ENCODE peak calls at places on chromosomes 3 and 15, in six cellular contexts. Z, V, Q, K, P and G are unnamed samples.

GRCh38 chr3:41369838-41370237 is 170.5 kb downstream of the CTNNB1 start:
- DNase-seq in Q (no peak), V (no peak), K (no peak), Z (no peak), P (no peak), G (no peak)

GRCh38 chr3:140388525-140388924 is 289.3 kb upstream of the TRIM42 start:
- DNase-seq in V (no peak), Q (no peak), P (no peak), Z (no peak), K (no peak), G (no peak)

GRCh38 chr3:27185231-27185989 is 183.8 kb downstream of the NEK10 start:
- DNase-seq in V (no peak), Q (no peak), P (no peak), K (no peak), Z (no peak), G (no peak)

GRCh38 chr15:74233373-74233772 is 2.8 kb upstream of the CCDC33 start:
- DNase-seq in Q (no peak), P (no peak), V (no peak), K (no peak), Z (no peak), G (no peak)

GRCh38 chr3:197003461-197004385 is 25.9 kb downstream of the MELTF start:
- DNase-seq in K (no peak), Q (peak; percentile 55), V (no peak), Z (no peak), P (peak; percentile 50), G (no peak)

GRCh38 chr3:184771748-184772147 is 40.2 kb upstream of the VPS8 start:
- DNase-seq in V (no peak), Z (no peak), K (no peak), P (no peak), Q (no peak), G (no peak)

GRCh38 chr15:42749266-42749665 is 12.3 kb upstream of the CDAN1 start:
- DNase-seq in V (no peak), Z (no peak), K (no peak), Q (no peak), P (no peak), G (no peak)

GRCh38 chr15:47523669-47524068 is 193.6 kb upstream of the SEMA6D start:
- DNase-seq in P (no peak), V (no peak), Z (no peak), K (no peak), Q (no peak), G (no peak)

GRCh38 chr3:150138824-150139223 is 168.1 kb upstream of the PFN2 start:
- DNase-seq in K (no peak), V (no peak), P (no peak), Z (no peak), Q (no peak), G (no peak)

GRCh38 chr3:65888980-65889706 is 149.6 kb downstream of the MAGI1 start:
- DNase-seq in K (no peak), P (no peak), V (no peak), Z (no peak), Q (no peak), G (no peak)

GRCh38 chr15:62665449-62665848 is 377.1 kb upstream of the TPM1 start:
- DNase-seq in P (no peak), Z (no peak), V (no peak), Q (no peak), K (no peak), G (no peak)

GRCh38 chr3:85837402-85837801 is 878.6 kb downstream of the CADM2 start:
- DNase-seq in K (no peak), P (no peak), V (no peak), Z (no peak), Q (no peak), G (no peak)

GRCh38 chr15:78778422-78778821 is 32.8 kb downstream of the ADAMTS7 start:
- DNase-seq in V (no peak), Q (no peak), Z (no peak), P (no peak), K (no peak), G (no peak)

GRCh38 chr3:195546130-195546560 is 3.0 kb upstream of the PPP1R2 start:
- DNase-seq in P (peak; percentile 57), K (peak; percentile 65), Q (no peak), Z (peak; percentile 62), V (no peak), G (peak; percentile 33)

GRCh38 chr3:43215684-43216336 is 70.5 kb upstream of the SNRK start:
- DNase-seq in P (no peak), Z (no peak), Q (no peak), K (no peak), V (no peak), G (no peak)
- TF ChIP-seq CTCF in P (no peak), Z (no peak), Q (no peak), K (no peak), V (no peak), G (no peak)

GRCh38 chr3:46694520-46694919 is 1.0 kb upstream of the ALS2CL start:
- DNase-seq in K (no peak), P (no peak), Z (no peak), V (no peak), Q (no peak), G (no peak)

GRCh38 chr3:46695177-46695961 is 1.9 kb upstream of the ALS2CL start:
- DNase-seq in V (peak; percentile 20), Z (peak; percentile 72), P (peak; percentile 47), Q (no peak), K (peak; percentile 64), G (peak; percentile 34)

GRCh38 chr3:46693897-46694235 is 387 bp upstream of the ALS2CL start:
- DNase-seq in Q (no peak), V (no peak), Z (no peak), K (no peak), P (no peak), G (no peak)

GRCh38 chr3:46693038-46693896 is at the start of gene ALS2CL:
- DNase-seq in V (peak; percentile 45), K (no peak), P (peak; percentile 81), Z (peak; percentile 39), Q (no peak), G (peak; percentile 27)

DNA sequence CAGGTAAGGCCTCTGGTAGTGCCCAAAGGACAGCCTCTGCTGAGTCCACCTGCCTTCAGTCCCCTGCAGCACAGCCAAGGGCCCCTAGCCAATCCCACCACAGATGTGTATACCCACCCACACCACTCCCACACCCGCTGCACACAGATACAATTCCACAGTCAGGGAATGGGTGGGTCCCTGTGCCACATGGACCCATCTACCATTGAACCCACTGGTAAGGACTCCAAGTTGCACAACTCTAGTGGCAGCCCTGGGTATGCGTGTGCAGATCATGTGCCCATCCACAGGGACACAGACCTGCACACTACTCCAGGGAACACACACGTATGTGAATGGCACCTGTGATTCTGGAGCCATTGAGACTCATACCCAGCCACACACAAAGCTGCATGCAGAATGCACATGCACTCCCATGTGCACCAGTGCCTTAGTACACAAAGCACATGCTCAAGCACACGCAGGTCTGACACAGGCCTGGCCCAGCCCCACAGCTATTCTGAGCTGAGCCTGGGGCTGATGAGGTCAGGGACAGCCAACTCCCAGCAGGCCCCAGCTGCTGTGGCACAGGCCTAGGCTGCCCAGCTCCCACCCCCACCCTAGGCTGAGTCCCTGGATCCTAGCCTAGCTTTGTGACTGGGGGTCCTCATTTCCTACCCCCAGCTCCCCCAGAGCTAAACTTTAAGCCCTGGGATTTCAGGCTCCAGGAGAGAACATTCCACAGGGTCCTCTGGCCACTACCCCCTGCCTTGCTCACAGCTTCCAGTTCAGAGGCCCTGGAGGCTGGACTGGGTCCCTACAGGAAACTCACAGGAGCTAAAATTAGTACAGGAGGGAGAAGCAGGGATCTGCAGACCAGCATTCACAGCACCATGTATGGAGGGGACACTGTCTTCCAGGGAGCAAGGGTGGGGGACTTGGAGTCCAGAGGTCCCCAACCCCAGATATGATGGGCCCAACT is 2.8 kb upstream of the ALS2CL start:
- DNase-seq in V (no peak), Q (no peak), Z (no peak), K (no peak), P (peak; percentile 41), G (no peak)
- TF ChIP-seq CTCF in V (no peak), Q (no peak), Z (no peak), K (no peak), P (no peak), G (no peak)

GRCh38 chr3:37910666-37911400 is 49.2 kb downstream of the CTDSPL start:
- DNase-seq in Z (no peak), K (no peak), Q (no peak), V (no peak), P (no peak), G (no peak)

GRCh38 chr3:37909067-37909911 is 47.6 kb downstream of the CTDSPL start:
- DNase-seq in K (no peak), Z (no peak), Q (no peak), V (no peak), P (peak; percentile 26), G (no peak)

GRCh38 chr3:37907906-37908305 is 46.2 kb downstream of the CTDSPL start:
- DNase-seq in K (no peak), Q (no peak), V (no peak), P (no peak), Z (no peak), G (no peak)

GRCh38 chr3:37913531-37913930 is 51.9 kb downstream of the CTDSPL start:
- DNase-seq in Z (no peak), K (no peak), V (no peak), P (no peak), Q (no peak), G (no peak)

DNA sequence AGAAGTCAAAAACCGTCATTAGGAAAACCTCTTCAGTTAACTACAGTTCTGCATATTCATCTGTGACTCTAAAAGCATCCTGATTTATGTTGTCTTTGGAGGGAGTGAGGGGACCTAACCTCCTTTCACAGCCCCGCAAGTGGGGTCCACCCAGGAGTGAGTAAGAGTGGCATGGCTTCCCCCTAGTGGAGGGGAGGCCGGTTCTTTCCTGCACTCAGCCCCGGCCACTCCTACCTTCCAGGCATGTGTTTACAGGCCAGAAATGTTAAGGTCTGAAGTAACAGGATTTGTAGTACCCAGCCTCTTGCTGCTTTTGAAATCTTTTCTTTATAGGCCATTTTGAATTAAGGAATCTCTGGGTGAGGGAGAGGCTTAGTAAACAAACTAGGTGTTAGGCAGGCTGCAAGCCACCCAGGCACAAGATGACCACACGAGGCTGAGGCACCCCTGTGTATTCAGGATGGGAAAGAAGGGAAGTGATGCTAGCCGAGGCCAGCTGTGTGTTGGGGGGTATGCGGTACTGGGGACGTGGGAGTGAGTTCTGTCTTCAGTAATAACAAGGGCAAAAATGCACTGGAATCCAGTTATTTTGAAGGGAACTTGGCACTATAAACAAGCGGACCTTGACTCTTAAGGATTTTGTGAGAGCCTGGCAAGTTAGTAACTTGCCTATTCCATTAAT is 50.5 kb downstream of the CTDSPL start:
- DNase-seq in P (no peak), K (no peak), Q (no peak), V (no peak), Z (no peak), G (no peak)
- TF ChIP-seq CTCF in P (no peak), K (no peak), Q (peak; percentile 16), V (no peak), Z (no peak), G (no peak)

GRCh38 chr3:2150576-2150975 is 51.9 kb downstream of the CNTN4 start:
- DNase-seq in Q (no peak), P (no peak), Z (no peak), V (no peak), K (no peak), G (no peak)

GRCh38 chr3:2153047-2153446 is 54.4 kb downstream of the CNTN4 start:
- DNase-seq in V (no peak), Z (no peak), Q (no peak), P (no peak), K (no peak), G (no peak)

GRCh38 chr3:2158828-2159227 is 60.2 kb downstream of the CNTN4 start:
- DNase-seq in Q (no peak), K (no peak), V (no peak), Z (no peak), P (no peak), G (no peak)

GRCh38 chr3:2154596-2154995 is 55.9 kb downstream of the CNTN4 start:
- DNase-seq in P (no peak), Z (no peak), Q (no peak), K (no peak), V (no peak), G (no peak)

GRCh38 chr3:2156244-2156847 is 57.7 kb downstream of the CNTN4 start:
- DNase-seq in Q (no peak), V (peak; percentile 12), K (no peak), Z (no peak), P (peak; percentile 39), G (no peak)
- TF ChIP-seq CTCF in Q (peak; percentile 34), V (peak; percentile 87), K (peak; percentile 17), Z (no peak), P (no peak), G (no peak)